ENCODE peak calls at places on chromosomes 4 and X, in four cellular contexts. One of them, this sample, is unnamed.

GRCh38 chr4:5387457-5387856 is 320.9 kb downstream of the EVC2 start:
- DNase-seq in K562: no peak
- DNase-seq in GM12878: no peak
- DNase-seq in HepG2: no peak
- DNase-seq in this sample: peak

GRCh38 chr4:5361968-5362367 is 310.7 kb downstream of the STK32B start:
- DNase-seq in K562: peak
- DNase-seq in GM12878: no peak
- DNase-seq in HepG2: no peak
- DNase-seq in this sample: no peak

GRCh38 chr4:3363411-3364141 is 70.8 kb downstream of the RGS12 start:
- DNase-seq in K562: no peak
- DNase-seq in GM12878: no peak
- DNase-seq in HepG2: no peak
- DNase-seq in this sample: no peak

GRCh38 chr4:168585168-168586091 is 88.6 kb downstream of the PALLD start:
- DNase-seq in HepG2: peak
- DNase-seq in GM12878: no peak
- DNase-seq in K562: peak
- DNase-seq in this sample: peak

GRCh38 chr4:94551616-94552564 is 100.1 kb downstream of the PDLIM5 start:
- DNase-seq in HepG2: no peak
- DNase-seq in K562: no peak
- DNase-seq in GM12878: no peak
- DNase-seq in this sample: no peak

GRCh38 chr4:22345678-22346077 is 170.2 kb downstream of the ADGRA3 start:
- DNase-seq in K562: no peak
- DNase-seq in HepG2: no peak
- DNase-seq in GM12878: no peak
- DNase-seq in this sample: no peak

GRCh38 chrX:38004046-38004445 is 2.3 kb upstream of the SYTL5 start:
- DNase-seq in GM12878: no peak
- DNase-seq in K562: no peak
- DNase-seq in HepG2: no peak
- DNase-seq in this sample: no peak

GRCh38 chr4:26792639-26793038 is 68.0 kb upstream of the STIM2 start:
- DNase-seq in GM12878: no peak
- DNase-seq in K562: no peak
- DNase-seq in HepG2: no peak
- DNase-seq in this sample: no peak

GRCh38 chr4:151429957-151430548 is 21.1 kb downstream of the FHIP1A start:
- DNase-seq in K562: no peak
- DNase-seq in GM12878: no peak
- DNase-seq in HepG2: no peak
- DNase-seq in this sample: no peak

GRCh38 chr4:29046716-29047115 is 1673.5 kb upstream of the PCDH7 start:
- DNase-seq in K562: no peak
- DNase-seq in HepG2: no peak
- DNase-seq in GM12878: no peak
- DNase-seq in this sample: no peak

GRCh38 chr4:18756661-18757060 is 735.1 kb upstream of the LCORL start:
- DNase-seq in HepG2: no peak
- DNase-seq in GM12878: no peak
- DNase-seq in K562: no peak
- DNase-seq in this sample: no peak

GRCh38 chr4:48686369-48686768 is 93.7 kb downstream of the FRYL start:
- DNase-seq in GM12878: no peak
- DNase-seq in HepG2: no peak
- DNase-seq in K562: no peak
- DNase-seq in this sample: no peak

GRCh38 chr4:145440292-145441007 is 41.2 kb upstream of the SMAD1 start:
- DNase-seq in K562: no peak
- DNase-seq in HepG2: no peak
- DNase-seq in GM12878: no peak
- DNase-seq in this sample: no peak

GRCh38 chr4:112378858-112379257 is 81.7 kb downstream of the ALPK1 start:
- DNase-seq in HepG2: no peak
- DNase-seq in K562: no peak
- DNase-seq in GM12878: no peak
- DNase-seq in this sample: no peak

GRCh38 chrX:115948018-115948923 is 222.3 kb upstream of the AGTR2 start:
- DNase-seq in HepG2: peak
- DNase-seq in GM12878: peak
- DNase-seq in K562: peak
- DNase-seq in this sample: no peak

GRCh38 chr4:169840554-169840953 is 82.8 kb upstream of the HPF1 start:
- DNase-seq in K562: no peak
- DNase-seq in GM12878: no peak
- DNase-seq in HepG2: no peak
- DNase-seq in this sample: no peak
- TF ChIP-seq MAX in K562: no peak
- TF ChIP-seq MAX in GM12878: no peak
- TF ChIP-seq MAX in HepG2: no peak
- TF ChIP-seq MAX in this sample: no peak

GRCh38 chrX:15515931-15516330 is 15.3 kb downstream of the BMX start:
- DNase-seq in K562: peak
- DNase-seq in GM12878: no peak
- DNase-seq in HepG2: no peak
- DNase-seq in this sample: no peak
- TF ChIP-seq JUNB in K562: no peak
- TF ChIP-seq JUNB in GM12878: no peak
- TF ChIP-seq JUNB in HepG2: no peak
- TF ChIP-seq JUNB in this sample: no peak

DNA sequence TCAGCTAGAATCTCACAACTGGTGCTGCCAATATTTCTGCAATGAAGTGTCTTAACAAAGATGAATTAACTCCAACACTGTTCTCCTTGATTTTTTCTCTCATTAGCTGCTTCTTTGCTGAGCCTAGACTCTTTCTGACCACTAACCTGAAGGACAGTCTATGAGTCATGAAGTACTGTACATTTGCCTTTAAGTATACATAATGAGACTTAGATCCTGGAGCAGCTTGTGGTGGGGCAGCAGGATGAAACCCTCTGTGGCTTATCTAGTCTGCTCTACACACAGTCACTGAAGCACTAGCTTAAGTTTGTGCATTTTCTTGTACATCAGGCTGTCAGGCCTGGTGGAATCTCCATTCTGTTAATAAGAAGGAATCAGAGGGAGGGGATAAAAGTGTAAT is 307.4 kb upstream of the SMIM31 start:
- DNase-seq in K562: peak
- DNase-seq in HepG2: no peak
- DNase-seq in GM12878: no peak
- DNase-seq in this sample: no peak
- TF ChIP-seq MAX in K562: no peak
- TF ChIP-seq MAX in HepG2: no peak
- TF ChIP-seq MAX in GM12878: no peak
- TF ChIP-seq MAX in this sample: no peak

GRCh38 chrX:108022491-108023089 is 22.3 kb upstream of the VSIG1 start:
- DNase-seq in GM12878: no peak
- DNase-seq in HepG2: no peak
- DNase-seq in K562: no peak
- DNase-seq in this sample: no peak
- TF ChIP-seq JUNB in GM12878: no peak
- TF ChIP-seq JUNB in HepG2: no peak
- TF ChIP-seq JUNB in K562: no peak
- TF ChIP-seq JUNB in this sample: no peak

GRCh38 chrX:19865567-19866363 is 21.6 kb downstream of the SH3KBP1 start:
- DNase-seq in HepG2: no peak
- DNase-seq in GM12878: no peak
- DNase-seq in K562: no peak
- DNase-seq in this sample: no peak

GRCh38 chrX:19864736-19865135 is 22.7 kb downstream of the SH3KBP1 start:
- DNase-seq in GM12878: no peak
- DNase-seq in HepG2: no peak
- DNase-seq in K562: no peak
- DNase-seq in this sample: no peak

GRCh38 chrX:19863237-19864223 is 23.9 kb downstream of the SH3KBP1 start:
- DNase-seq in K562: no peak
- DNase-seq in HepG2: no peak
- DNase-seq in GM12878: peak
- DNase-seq in this sample: no peak

GRCh38 chrX:19860571-19860970 is 26.8 kb downstream of the SH3KBP1 start:
- DNase-seq in GM12878: no peak
- DNase-seq in K562: no peak
- DNase-seq in HepG2: no peak
- DNase-seq in this sample: no peak

DNA sequence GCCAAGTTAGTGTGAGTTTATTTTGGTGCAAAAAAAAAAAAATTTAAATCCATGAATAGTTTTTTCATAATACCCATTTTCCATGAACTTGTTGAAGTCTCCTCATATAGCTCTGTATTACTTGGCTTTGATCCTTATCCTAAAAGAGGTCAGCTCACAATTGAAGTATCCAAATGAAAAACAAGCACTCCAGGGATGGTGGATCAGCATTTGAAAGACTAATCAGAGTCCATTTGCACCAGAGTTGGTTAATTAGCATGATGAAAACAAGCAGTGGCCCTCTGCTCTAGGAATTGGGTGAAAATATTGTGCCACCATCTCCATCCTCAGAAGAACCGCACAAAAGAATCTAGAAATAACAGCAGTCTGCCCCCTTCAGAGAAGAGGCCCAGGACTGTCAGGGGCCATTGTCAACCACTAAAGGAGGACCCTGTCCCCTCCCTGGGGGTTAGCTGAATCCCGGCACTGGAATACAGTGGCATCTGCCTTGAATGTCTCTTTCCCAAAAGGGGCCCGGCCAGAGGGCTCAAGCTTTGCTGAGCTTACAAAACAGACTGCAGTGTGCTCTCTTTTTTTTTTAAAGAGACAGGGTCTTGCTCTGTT is 24.7 kb downstream of the SH3KBP1 start:
- DNase-seq in GM12878: no peak
- DNase-seq in HepG2: no peak
- DNase-seq in K562: no peak
- DNase-seq in this sample: no peak
- TF ChIP-seq MAX in GM12878: no peak
- TF ChIP-seq MAX in HepG2: no peak
- TF ChIP-seq MAX in K562: no peak
- TF ChIP-seq MAX in this sample: no peak

GRCh38 chr4:7677799-7678301 is 243.1 kb upstream of the PSAPL1 start:
- DNase-seq in K562: no peak
- DNase-seq in GM12878: no peak
- DNase-seq in HepG2: no peak
- DNase-seq in this sample: no peak
- TF ChIP-seq JUNB in K562: no peak
- TF ChIP-seq JUNB in GM12878: no peak
- TF ChIP-seq JUNB in HepG2: no peak
- TF ChIP-seq JUNB in this sample: no peak